ENCODE peak calls at places on chromosomes 1 and 21, in nine cellular contexts. J, M, L, I, P, B, K, C and F are unnamed samples.

GRCh38 chr1:46643368-46643775 is 24.8 kb downstream of the ATPAF1 start:
- DNase-seq in J (no peak), M (peak; percentile 89), L (no peak), I (peak; percentile 92), P (no peak), B (no peak), K (peak; percentile 84), C (peak; percentile 94), F (no peak)

GRCh38 chr1:203640723-203641523 is 14.3 kb downstream of the ATP2B4 start:
- DNase-seq in J (no peak), M (no peak), L (no peak), I (no peak), P (no peak), B (peak; percentile 41), K (no peak), C (no peak), F (peak; percentile 39)

GRCh38 chr1:113057006-113057405 is 16.0 kb upstream of the LRIG2 start:
- DNase-seq in J (no peak), M (no peak), L (no peak), I (no peak), P (no peak), B (no peak), K (no peak), C (peak; percentile 96), F (peak; percentile 43)

GRCh38 chr1:53400761-53401379 is 58.3 kb upstream of the DMRTB1 start:
- DNase-seq in J (no peak), M (peak; percentile 23), L (no peak), I (no peak), P (no peak), B (no peak), K (no peak), C (no peak), F (no peak)

GRCh38 chr1:24236170-24237045 is 49.3 kb upstream of the IFNLR1 start:
- DNase-seq in J (no peak), M (peak; percentile 47), L (no peak), I (peak; percentile 78), P (no peak), B (no peak), K (peak; percentile 35), C (no peak), F (no peak)

GRCh38 chr21:33940164-33940563 is 24.6 kb upstream of the ATP5PO start:
- DNase-seq in J (no peak), M (peak; percentile 79), L (no peak), I (peak; percentile 79), P (no peak), B (no peak), K (peak; percentile 56), C (no peak), F (no peak)

GRCh38 chr1:220060876-220061275 is 14.6 kb upstream of the EPRS1 start:
- DNase-seq in J (no peak), M (no peak), L (no peak), I (no peak), P (no peak), B (no peak), K (no peak), C (no peak), F (no peak)

GRCh38 chr1:18532390-18533170 is 51.9 kb downstream of the KLHDC7A start:
- DNase-seq in J (no peak), M (no peak), L (no peak), I (no peak), P (peak; percentile 6), B (no peak), K (no peak), C (no peak), F (no peak)

GRCh38 chr1:60311838-60312237 is 238.3 kb upstream of the C1orf87 start:
- DNase-seq in J (no peak), M (no peak), L (no peak), I (no peak), P (no peak), B (no peak), K (no peak), C (no peak), F (no peak)

GRCh38 chr1:226547754-226548191 is 791 bp upstream of the STUM start:
- DNase-seq in J (peak; percentile 82), M (peak; percentile 86), L (peak; percentile 95), I (peak; percentile 84), P (peak; percentile 76), B (peak; percentile 83), K (peak; percentile 86), C (peak; percentile 82), F (peak; percentile 87)

GRCh38 chr21:14533555-14534400 is 12.3 kb downstream of the SAMSN1 start:
- DNase-seq in J (no peak), M (no peak), L (no peak), I (peak; percentile 54), P (no peak), B (peak; percentile 43), K (peak; percentile 72), C (no peak), F (no peak)

GRCh38 chr1:209702832-209703231 is 1.8 kb upstream of the HSD11B1 start:
- DNase-seq in J (no peak), M (no peak), L (no peak), I (no peak), P (no peak), B (no peak), K (no peak), C (no peak), F (no peak)

GRCh38 chr1:26666855-26667254 is 29.0 kb upstream of the ARID1A start:
- DNase-seq in J (no peak), M (peak; percentile 62), L (no peak), I (peak; percentile 27), P (no peak), B (peak; percentile 45), K (no peak), C (no peak), F (no peak)

GRCh38 chr1:101005871-101006270 is 19.7 kb downstream of the DPH5 start:
- DNase-seq in J (no peak), M (peak; percentile 10), L (no peak), I (no peak), P (no peak), B (no peak), K (no peak), C (no peak), F (no peak)

GRCh38 chr1:57736940-57737339 is 313.1 kb upstream of the DAB1 start:
- DNase-seq in J (no peak), M (no peak), L (no peak), I (no peak), P (no peak), B (no peak), K (no peak), C (no peak), F (no peak)

GRCh38 chr1:162107911-162108310 is 38.4 kb downstream of the NOS1AP start:
- DNase-seq in J (no peak), M (no peak), L (no peak), I (no peak), P (no peak), B (no peak), K (no peak), C (no peak), F (no peak)

GRCh38 chr1:232168513-232168912 is 461.4 kb downstream of the SIPA1L2 start:
- DNase-seq in J (no peak), M (no peak), L (peak; percentile 26), I (no peak), P (no peak), B (no peak), K (no peak), C (no peak), F (no peak)

GRCh38 chr1:10734900-10735602 is 61.4 kb downstream of the CASZ1 start:
- DNase-seq in J (no peak), M (no peak), L (peak; percentile 73), I (no peak), P (peak; percentile 54), B (no peak), K (no peak), C (no peak), F (peak; percentile 59)

GRCh38 chr1:37498872-37499617 is 15.5 kb downstream of the MEAF6 start:
- DNase-seq in J (no peak), M (peak; percentile 70), L (peak; percentile 38), I (peak; percentile 57), P (no peak), B (peak; percentile 31), K (peak; percentile 69), C (peak; percentile 100), F (peak; percentile 42)

DNA sequence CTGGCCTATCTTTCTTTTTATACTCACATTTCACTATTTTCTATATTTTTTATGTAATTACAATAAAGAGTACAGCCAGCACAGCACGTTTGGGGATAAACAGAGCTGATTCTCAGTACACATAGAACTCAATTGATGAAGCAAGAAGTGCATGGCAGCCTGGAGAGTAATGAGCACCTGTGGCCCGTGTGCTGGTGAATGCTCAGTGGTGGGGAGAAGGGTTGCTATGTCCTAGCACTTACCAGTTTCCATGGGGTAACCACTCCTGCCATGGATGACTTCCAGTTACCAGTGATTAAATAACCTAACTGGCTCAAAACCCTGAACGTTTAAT is 332.0 kb downstream of the CAMTA1 start:
- DNase-seq in J (no peak), M (no peak), L (no peak), I (no peak), P (no peak), B (no peak), K (no peak), C (no peak), F (no peak)
- TF ChIP-seq CTCF in J (no peak), M (no peak), L (peak; percentile 20), I (peak; percentile 40), P (no peak), B (no peak), K (no peak), C (no peak), F (peak; percentile 41)

DNA sequence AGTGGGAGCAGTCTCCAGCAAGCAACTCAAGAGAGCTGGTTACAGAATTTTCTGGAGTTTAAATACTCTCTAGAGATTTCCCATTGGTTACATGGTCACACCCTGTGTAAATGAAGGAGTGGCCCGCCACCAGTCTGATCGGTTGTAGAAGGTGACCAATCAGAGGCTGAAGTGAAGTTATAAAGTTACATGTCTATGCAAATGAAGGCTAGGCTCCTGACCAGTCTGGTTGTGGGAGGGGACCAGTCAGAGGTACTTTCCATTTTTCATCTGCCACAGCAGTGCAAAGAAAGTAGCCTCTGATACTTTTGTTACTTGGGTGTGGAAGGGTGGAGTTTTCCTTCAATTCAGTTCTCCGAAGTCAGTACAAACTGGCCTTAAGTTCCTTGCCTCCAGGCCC is 273.8 kb downstream of the BARHL2 start:
- DNase-seq in J (no peak), M (no peak), L (no peak), I (no peak), P (no peak), B (no peak), K (no peak), C (no peak), F (no peak)
- H3K4me3 ChIP-seq in J (no peak overlapping the region), M (no peak overlapping the region), L (no peak overlapping the region), I (no peak overlapping the region), P (no peak overlapping the region), B (no peak overlapping the region), K (no peak overlapping the region), C (no peak overlapping the region), F (no peak overlapping the region)

DNA sequence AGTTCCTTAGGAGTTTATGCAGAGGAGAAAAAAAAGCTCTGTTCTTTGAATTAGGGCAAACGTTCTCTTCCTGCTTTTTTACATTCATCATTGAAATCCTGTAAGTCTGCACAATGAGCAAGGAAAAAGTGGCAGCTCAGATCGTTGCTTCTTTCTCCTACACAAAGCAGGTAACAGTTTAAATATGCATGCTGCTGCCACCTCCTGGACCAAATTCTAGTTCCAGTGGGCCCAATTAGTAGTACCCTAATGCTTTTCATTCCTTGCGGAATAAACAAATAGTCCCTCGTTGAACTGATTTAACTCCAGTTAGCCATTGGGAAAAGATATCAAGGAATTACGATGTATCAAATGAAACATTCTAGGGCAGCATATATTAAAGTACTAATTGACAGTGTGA is 20.1 kb downstream of the YTHDF2 start:
- DNase-seq in J (no peak), M (no peak), L (no peak), I (no peak), P (no peak), B (no peak), K (no peak), C (no peak), F (no peak)
- TF ChIP-seq CTCF in J (peak; percentile 32), M (peak; percentile 17), L (no peak), I (no peak), P (peak; percentile 41), B (peak; percentile 36), K (peak; percentile 15), C (peak; percentile 47), F (no peak)

GRCh38 chr1:228512852-228513243 is 25.7 kb downstream of the RNF187 start:
- DNase-seq in J (no peak), M (no peak), L (no peak), I (no peak), P (no peak), B (no peak), K (no peak), C (no peak), F (no peak)
- H3K4me3 ChIP-seq in J (no peak overlapping the region), M (no peak overlapping the region), L (no peak overlapping the region), I (no peak overlapping the region), P (no peak overlapping the region), B (no peak overlapping the region), K (no peak overlapping the region), C (no peak overlapping the region), F (no peak overlapping the region)